ENCODE peak calls at places on chromosomes 2 and 18, in six cellular contexts. One of them, this sample, is unnamed.

GRCh38 chr18:35927431-35927830 is 45.0 kb upstream of the RMP24 start:
- DNase-seq in EH: no peak
- DNase-seq in AG09309: no peak
- DNase-seq in foreskin keratinocyte: no peak
- DNase-seq in progenitor cell of endocrine pancreas: no peak
- DNase-seq in H4: no peak
- DNase-seq in this sample: no peak

GRCh38 chr2:19369341-19369955 is 11.0 kb upstream of the OSR1 start:
- DNase-seq in EH: peak; percentile 66
- DNase-seq in AG09309: no peak
- DNase-seq in foreskin keratinocyte: peak; percentile 54
- DNase-seq in progenitor cell of endocrine pancreas: no peak
- DNase-seq in H4: peak; percentile 24
- DNase-seq in this sample: no peak

GRCh38 chr18:74203811-74204210 is 55.5 kb downstream of the TIMM21 start:
- DNase-seq in EH: no peak
- DNase-seq in AG09309: no peak
- DNase-seq in foreskin keratinocyte: no peak
- DNase-seq in progenitor cell of endocrine pancreas: no peak
- DNase-seq in H4: no peak
- DNase-seq in this sample: no peak

GRCh38 chr18:37249895-37250618 is 315.5 kb downstream of the CELF4 start:
- DNase-seq in EH: no peak
- DNase-seq in AG09309: no peak
- DNase-seq in foreskin keratinocyte: no peak
- DNase-seq in progenitor cell of endocrine pancreas: no peak
- DNase-seq in H4: no peak
- DNase-seq in this sample: no peak

GRCh38 chr2:189267925-189268579 is 88.5 kb upstream of the COL5A2 start:
- DNase-seq in EH: peak; percentile 88
- DNase-seq in AG09309: no peak
- DNase-seq in foreskin keratinocyte: no peak
- DNase-seq in progenitor cell of endocrine pancreas: no peak
- DNase-seq in H4: no peak
- DNase-seq in this sample: no peak

GRCh38 chr2:43003702-43004101 is 211.3 kb upstream of the HAAO start:
- DNase-seq in EH: no peak
- DNase-seq in AG09309: no peak
- DNase-seq in foreskin keratinocyte: no peak
- DNase-seq in progenitor cell of endocrine pancreas: no peak
- DNase-seq in H4: no peak
- DNase-seq in this sample: no peak

GRCh38 chr18:29488617-29489016 is 1311.7 kb upstream of the CDH2 start:
- DNase-seq in EH: peak; percentile 24
- DNase-seq in AG09309: no peak
- DNase-seq in foreskin keratinocyte: no peak
- DNase-seq in progenitor cell of endocrine pancreas: no peak
- DNase-seq in H4: no peak
- DNase-seq in this sample: no peak

GRCh38 chr2:166138667-166139066 is 10.8 kb upstream of the SCN1A start:
- DNase-seq in EH: no peak
- DNase-seq in AG09309: no peak
- DNase-seq in foreskin keratinocyte: no peak
- DNase-seq in progenitor cell of endocrine pancreas: no peak
- DNase-seq in H4: no peak
- DNase-seq in this sample: no peak

GRCh38 chr2:227460079-227460485 is 11.9 kb upstream of the AGFG1 start:
- DNase-seq in EH: peak; percentile 87
- DNase-seq in AG09309: peak; percentile 47
- DNase-seq in foreskin keratinocyte: peak; percentile 59
- DNase-seq in progenitor cell of endocrine pancreas: no peak
- DNase-seq in H4: peak; percentile 83
- DNase-seq in this sample: peak; percentile 48

GRCh38 chr18:29164020-29164706 is 987.2 kb upstream of the CDH2 start:
- DNase-seq in EH: peak; percentile 96
- DNase-seq in AG09309: peak; percentile 90
- DNase-seq in foreskin keratinocyte: peak; percentile 90
- DNase-seq in progenitor cell of endocrine pancreas: no peak
- DNase-seq in H4: peak; percentile 85
- DNase-seq in this sample: peak; percentile 80

GRCh38 chr2:20050712-20051517 is 513 bp downstream of the LAPTM4A start:
- DNase-seq in EH: peak; percentile 80
- DNase-seq in AG09309: no peak
- DNase-seq in foreskin keratinocyte: peak; percentile 53
- DNase-seq in progenitor cell of endocrine pancreas: peak; percentile 24
- DNase-seq in H4: peak; percentile 37
- DNase-seq in this sample: no peak

GRCh38 chr2:220188031-220188430 is 560.6 kb downstream of the SLC4A3 start:
- DNase-seq in EH: peak; percentile 85
- DNase-seq in AG09309: peak; percentile 86
- DNase-seq in foreskin keratinocyte: peak; percentile 88
- DNase-seq in progenitor cell of endocrine pancreas: no peak
- DNase-seq in H4: peak; percentile 55
- DNase-seq in this sample: peak; percentile 36

GRCh38 chr18:23115683-23116096 is 19.6 kb upstream of the CABLES1 start:
- DNase-seq in EH: peak; percentile 99
- DNase-seq in AG09309: peak; percentile 88
- DNase-seq in foreskin keratinocyte: peak; percentile 94
- DNase-seq in progenitor cell of endocrine pancreas: no peak
- DNase-seq in H4: peak; percentile 99
- DNase-seq in this sample: peak; percentile 88

GRCh38 chr18:59400407-59400806 is 41.3 kb upstream of the LMAN1 start:
- DNase-seq in EH: no peak
- DNase-seq in AG09309: no peak
- DNase-seq in foreskin keratinocyte: no peak
- DNase-seq in progenitor cell of endocrine pancreas: no peak
- DNase-seq in H4: no peak
- DNase-seq in this sample: no peak

GRCh38 chr2:37098416-37099118 is 14.2 kb downstream of the GPATCH11 start:
- DNase-seq in EH: no peak
- DNase-seq in AG09309: no peak
- DNase-seq in foreskin keratinocyte: no peak
- DNase-seq in progenitor cell of endocrine pancreas: no peak
- DNase-seq in H4: no peak
- DNase-seq in this sample: no peak

GRCh38 chr2:128626758-128627515 is 308.3 kb upstream of the HS6ST1 start:
- DNase-seq in EH: no peak
- DNase-seq in AG09309: no peak
- DNase-seq in foreskin keratinocyte: no peak
- DNase-seq in progenitor cell of endocrine pancreas: no peak
- DNase-seq in H4: no peak
- DNase-seq in this sample: no peak

GRCh38 chr2:241030333-241030680 is 31.9 kb downstream of the SNED1 start:
- DNase-seq in EH: no peak
- DNase-seq in AG09309: no peak
- DNase-seq in foreskin keratinocyte: no peak
- DNase-seq in progenitor cell of endocrine pancreas: no peak
- DNase-seq in H4: no peak
- DNase-seq in this sample: no peak

GRCh38 chr2:82487354-82487753 is 1971.7 kb downstream of the SUCLG1 start:
- DNase-seq in EH: no peak
- DNase-seq in AG09309: no peak
- DNase-seq in foreskin keratinocyte: no peak
- DNase-seq in progenitor cell of endocrine pancreas: no peak
- DNase-seq in H4: no peak
- DNase-seq in this sample: no peak

GRCh38 chr2:215904101-215904500 is 109.2 kb downstream of the MREG start:
- DNase-seq in EH: peak; percentile 74
- DNase-seq in AG09309: no peak
- DNase-seq in foreskin keratinocyte: peak; percentile 68
- DNase-seq in progenitor cell of endocrine pancreas: no peak
- DNase-seq in H4: no peak
- DNase-seq in this sample: no peak

GRCh38 chr2:226079677-226080076 is 680.2 kb downstream of the NYAP2 start:
- DNase-seq in EH: peak; percentile 88
- DNase-seq in AG09309: peak; percentile 46
- DNase-seq in foreskin keratinocyte: peak; percentile 99
- DNase-seq in progenitor cell of endocrine pancreas: no peak
- DNase-seq in H4: peak; percentile 78
- DNase-seq in this sample: peak; percentile 96

GRCh38 chr2:103435010-103435409 is 673.2 kb downstream of the TMEM182 start:
- DNase-seq in EH: no peak
- DNase-seq in AG09309: no peak
- DNase-seq in foreskin keratinocyte: peak; percentile 34
- DNase-seq in progenitor cell of endocrine pancreas: no peak
- DNase-seq in H4: peak; percentile 20
- DNase-seq in this sample: no peak

GRCh38 chr2:226183550-226183949 is 616.1 kb downstream of the IRS1 start:
- DNase-seq in EH: no peak
- DNase-seq in AG09309: no peak
- DNase-seq in foreskin keratinocyte: no peak
- DNase-seq in progenitor cell of endocrine pancreas: no peak
- DNase-seq in H4: no peak
- DNase-seq in this sample: no peak

GRCh38 chr2:109124982-109125594 is 3.9 kb upstream of the SH3RF3 start:
- DNase-seq in EH: no peak
- DNase-seq in AG09309: no peak
- DNase-seq in foreskin keratinocyte: no peak
- DNase-seq in progenitor cell of endocrine pancreas: no peak
- DNase-seq in H4: peak; percentile 37
- DNase-seq in this sample: no peak

GRCh38 chr2:31853521-31853920 is 157.3 kb downstream of the MEMO1 start:
- DNase-seq in EH: no peak
- DNase-seq in AG09309: no peak
- DNase-seq in foreskin keratinocyte: no peak
- DNase-seq in progenitor cell of endocrine pancreas: no peak
- DNase-seq in H4: no peak
- DNase-seq in this sample: no peak

GRCh38 chr18:54150226-54150625 is 74.2 kb downstream of the MBD2 start:
- DNase-seq in EH: no peak
- DNase-seq in AG09309: no peak
- DNase-seq in foreskin keratinocyte: peak; percentile 62
- DNase-seq in progenitor cell of endocrine pancreas: no peak
- DNase-seq in H4: no peak
- DNase-seq in this sample: no peak

GRCh38 chr2:160077912-160078585 is 15.6 kb upstream of the PLA2R1 start:
- DNase-seq in EH: no peak
- DNase-seq in AG09309: no peak
- DNase-seq in foreskin keratinocyte: no peak
- DNase-seq in progenitor cell of endocrine pancreas: no peak
- DNase-seq in H4: no peak
- DNase-seq in this sample: no peak

GRCh38 chr2:45851576-45852304 is 200.3 kb downstream of the PRKCE start:
- DNase-seq in EH: peak; percentile 95
- DNase-seq in AG09309: peak; percentile 69
- DNase-seq in foreskin keratinocyte: peak; percentile 72
- DNase-seq in progenitor cell of endocrine pancreas: no peak
- DNase-seq in H4: peak; percentile 23
- DNase-seq in this sample: no peak

GRCh38 chr2:236571161-236571560 is 1.5 kb downstream of the ACKR3 start:
- DNase-seq in EH: no peak
- DNase-seq in AG09309: no peak
- DNase-seq in foreskin keratinocyte: no peak
- DNase-seq in progenitor cell of endocrine pancreas: no peak
- DNase-seq in H4: no peak
- DNase-seq in this sample: no peak

GRCh38 chr2:54680397-54681032 is 42.9 kb upstream of the EML6 start:
- DNase-seq in EH: peak; percentile 56
- DNase-seq in AG09309: no peak
- DNase-seq in foreskin keratinocyte: peak; percentile 24
- DNase-seq in progenitor cell of endocrine pancreas: no peak
- DNase-seq in H4: no peak
- DNase-seq in this sample: no peak

GRCh38 chr2:12416600-12416999 is 300.1 kb upstream of the TRIB2 start:
- DNase-seq in EH: peak; percentile 47
- DNase-seq in AG09309: peak; percentile 32
- DNase-seq in foreskin keratinocyte: peak; percentile 18
- DNase-seq in progenitor cell of endocrine pancreas: no peak
- DNase-seq in H4: peak; percentile 13
- DNase-seq in this sample: no peak

GRCh38 chr2:159720676-159721075 is 8.4 kb downstream of the MARCHF7 start:
- DNase-seq in EH: no peak
- DNase-seq in AG09309: no peak
- DNase-seq in foreskin keratinocyte: no peak
- DNase-seq in progenitor cell of endocrine pancreas: no peak
- DNase-seq in H4: no peak
- DNase-seq in this sample: no peak

GRCh38 chr18:53056064-53056463 is 716.1 kb downstream of the DCC start:
- DNase-seq in EH: no peak
- DNase-seq in AG09309: no peak
- DNase-seq in foreskin keratinocyte: no peak
- DNase-seq in progenitor cell of endocrine pancreas: no peak
- DNase-seq in H4: no peak
- DNase-seq in this sample: no peak

This sample was measured in skeletal muscle cell.